ENCODE peak calls at places on chromosomes 2 and 18, in five cellular contexts. E is mucosa of descending colon, Z is right atrium auricular region, S is astrocyte of the spinal cord, L is SK-N-SH. B is an unnamed sample.

GRCh38 chr18:13909541-13909940 is 5.8 kb downstream of the MC2R start:
- DNase-seq in E (no peak), Z (no peak), S (no peak), L (no peak), B (no peak)

GRCh38 chr2:124647245-124647644 is 622.2 kb downstream of the CNTNAP5 start:
- DNase-seq in E (no peak), Z (no peak), S (no peak), L (no peak), B (no peak)

GRCh38 chr2:65055427-65056214 is 595 bp upstream of the CEP68 start:
- DNase-seq in E (no peak), Z (no peak), S (no peak), L (no peak), B (no peak)

GRCh38 chr2:15047184-15047583 is 414.7 kb downstream of the LRATD1 start:
- DNase-seq in E (no peak), Z (no peak), S (no peak), L (no peak), B (no peak)

GRCh38 chr2:165227571-165227970 is 11.6 kb upstream of the SCN2A start:
- DNase-seq in E (no peak), Z (no peak), S (no peak), L (no peak), B (no peak)

GRCh38 chr2:217706095-217706494 is 296.7 kb downstream of the TNS1 start:
- DNase-seq in E (no peak), Z (no peak), S (no peak), L (no peak), B (no peak)

GRCh38 chr2:230814616-230815015 is 50.1 kb upstream of the ITM2C start:
- DNase-seq in E (no peak), Z (no peak), S (peak), L (no peak), B (no peak)

GRCh38 chr2:198695879-198696278 is 761.9 kb downstream of the SATB2 start:
- DNase-seq in E (peak), Z (no peak), S (no peak), L (no peak), B (no peak)

GRCh38 chr2:99399063-99399462 is 61.9 kb downstream of the EIF5B start:
- DNase-seq in E (no peak), Z (no peak), S (no peak), L (peak), B (no peak)

GRCh38 chr2:191740016-191740419 is 62.1 kb downstream of the NABP1 start:
- DNase-seq in E (peak), Z (no peak), S (no peak), L (no peak), B (no peak)

GRCh38 chr18:76822510-76823165 is at the start of gene ZNF236:
- DNase-seq in E (peak), Z (no peak), S (peak), L (peak), B (peak)

GRCh38 chr2:171957061-171957460 is 34.8 kb downstream of the HAT1 start:
- DNase-seq in E (peak), Z (no peak), S (no peak), L (no peak), B (no peak)
- TF ChIP-seq CTCF in E (no peak), Z (no peak), S (no peak), L (no peak), B (no peak)

DNA sequence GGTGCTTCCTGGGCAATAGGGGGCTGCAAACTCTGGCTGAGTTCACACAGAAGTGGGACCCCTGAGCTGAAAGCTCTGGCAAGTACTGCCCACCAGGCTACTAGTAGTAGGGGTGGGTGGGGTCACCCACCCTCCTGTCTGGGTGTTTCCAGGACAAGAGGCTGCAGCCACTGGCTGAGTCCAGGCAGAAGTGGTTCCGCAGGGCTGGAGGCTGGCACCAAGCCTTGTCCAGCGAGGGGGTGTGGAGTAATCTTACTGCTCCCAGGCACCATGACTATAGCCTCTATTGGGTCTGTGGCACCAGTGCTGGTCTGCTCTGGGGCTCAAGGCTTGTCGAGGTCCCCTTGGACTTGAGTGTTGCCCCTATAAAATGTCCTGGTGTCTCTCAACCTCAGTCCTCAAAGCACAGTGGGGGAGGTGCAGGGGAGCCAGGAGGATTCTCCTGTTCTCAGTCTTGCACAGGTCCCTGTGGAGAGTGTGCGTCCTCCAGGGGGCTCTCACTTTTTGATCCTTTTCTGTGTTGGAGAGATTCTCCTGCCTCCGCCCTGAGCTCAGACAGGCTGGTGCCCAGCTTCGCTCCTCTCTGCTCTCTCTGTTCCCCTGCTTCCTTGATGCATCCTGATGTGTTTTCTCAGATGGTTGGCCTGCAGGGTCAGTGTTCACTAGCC is 48.1 kb downstream of the NUP35 start:
- DNase-seq in E (no peak), Z (no peak), S (no peak), L (no peak), B (no peak)
- TF ChIP-seq CTCF in E (no peak), Z (no peak), S (no peak), L (no peak), B (no peak)

GRCh38 chr2:134277223-134277622 is 23.4 kb downstream of the MGAT5 start:
- DNase-seq in E (no peak), Z (no peak), S (no peak), L (no peak), B (no peak)
- TF ChIP-seq CTCF in E (no peak), Z (no peak), S (no peak), L (no peak), B (no peak)

GRCh38 chr18:58671122-58671940 is at the start of gene MALT1:
- DNase-seq in E (peak), Z (peak), S (peak), L (peak), B (peak)
- TF ChIP-seq CTCF in E (no peak), Z (peak), S (peak), L (no peak), B (peak)

GRCh38 chr2:187174582-187174981 is 273.5 kb downstream of the CALCRL start:
- DNase-seq in E (no peak), Z (no peak), S (no peak), L (peak), B (no peak)
- TF ChIP-seq CTCF in E (no peak), Z (no peak), S (peak), L (peak), B (peak)

B was measured in type B pancreatic cell.